ENCODE peak calls at places on chromosomes 4 and X, in four cellular contexts. I, L, M and A are unnamed samples.

GRCh38 chr4:80183196-80184052 is 13.9 kb upstream of the PRDM8 start:
- DNase-seq in I (peak; percentile 79), L (no peak), M (no peak), A (no peak)

GRCh38 chrX:71919886-71920285 is 9.2 kb downstream of the NHSL2 start:
- DNase-seq in I (no peak), L (no peak), M (no peak), A (no peak)

GRCh38 chrX:130702867-130703707 is 199.9 kb downstream of the ENOX2 start:
- DNase-seq in I (no peak), L (no peak), M (no peak), A (no peak)

GRCh38 chrX:149510386-149510785 is 5.3 kb upstream of the IDS start:
- DNase-seq in I (no peak), L (no peak), M (no peak), A (no peak)

GRCh38 chr4:147616849-147617172 is 386 bp upstream of the TMEM184C start:
- DNase-seq in I (no peak), L (no peak), M (no peak), A (no peak)

GRCh38 chrX:14673764-14674163 is 144.4 kb downstream of the GLRA2 start:
- DNase-seq in I (no peak), L (no peak), M (no peak), A (no peak)

GRCh38 chr4:181971973-181972372 is 271.2 kb upstream of the TENM3 start:
- DNase-seq in I (no peak), L (no peak), M (no peak), A (no peak)

GRCh38 chrX:35166023-35166422 is 223.4 kb downstream of the FAM47B start:
- DNase-seq in I (no peak), L (no peak), M (no peak), A (no peak)

GRCh38 chr4:6769138-6769983 is 13.2 kb upstream of the KIAA0232 start:
- DNase-seq in I (no peak), L (no peak), M (no peak), A (no peak)

GRCh38 chrX:134460861-134461218 is 875 bp downstream of the HPRT1 start:
- DNase-seq in I (no peak), L (no peak), M (no peak), A (no peak)

DNA sequence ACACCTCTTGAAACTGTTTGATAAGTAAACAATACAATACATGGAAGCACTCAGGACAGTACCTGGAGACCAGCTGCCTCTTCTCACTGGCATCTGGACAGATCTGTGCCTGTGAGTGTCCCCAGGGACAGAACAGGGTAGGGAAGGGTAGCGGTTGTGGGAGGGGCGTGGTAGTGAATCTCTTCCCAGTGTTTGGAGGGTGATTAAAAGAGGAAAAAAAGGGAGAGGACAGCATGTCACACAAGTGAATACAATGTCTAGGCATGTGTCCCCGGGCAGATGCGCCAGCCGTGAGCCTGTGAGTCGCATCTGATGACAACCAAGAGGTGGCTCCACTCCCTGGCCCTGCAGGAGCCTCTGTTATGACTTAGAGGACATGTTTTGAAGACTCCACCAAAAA is 138.8 kb upstream of the MSX1 start:
- DNase-seq in I (no peak), L (no peak), M (no peak), A (no peak)
- TF ChIP-seq TEAD4 in I (no peak), L (no peak), M (no peak), A (no peak)

DNA sequence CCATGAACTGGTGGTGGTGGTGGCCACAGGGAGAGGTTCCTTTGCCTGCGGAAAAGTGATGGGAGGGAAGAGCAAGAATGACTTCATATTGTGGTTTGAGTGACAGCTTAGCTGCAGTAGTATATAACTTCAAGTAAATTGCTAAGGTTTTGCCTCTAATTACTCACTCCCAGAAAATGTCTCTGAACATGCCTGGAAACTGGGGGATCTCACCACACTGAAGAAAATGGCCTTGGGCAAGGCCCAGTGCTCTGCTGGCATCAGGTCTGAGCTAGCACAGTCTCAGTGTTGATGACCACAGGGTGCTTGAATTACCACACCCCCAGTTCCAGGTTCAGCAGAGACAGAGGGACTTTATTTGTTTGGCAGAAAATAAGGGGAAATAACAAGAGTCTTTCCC is 2085.4 kb downstream of the ARAP2 start:
- DNase-seq in I (no peak), L (no peak), M (no peak), A (no peak)
- TF ChIP-seq TEAD4 in I (no peak), L (no peak), M (no peak), A (no peak)

GRCh38 chr4:185235480-185236154 is 26.2 kb downstream of the SNX25 start:
- DNase-seq in I (peak; percentile 71), L (no peak), M (no peak), A (no peak)

GRCh38 chr4:185238261-185238681 is 28.9 kb downstream of the SNX25 start:
- DNase-seq in I (no peak), L (no peak), M (no peak), A (no peak)

GRCh38 chr4:185238750-185239149 is 29.4 kb downstream of the SNX25 start:
- DNase-seq in I (no peak), L (no peak), M (no peak), A (no peak)

GRCh38 chr4:185236155-185236503 is 26.7 kb downstream of the SNX25 start:
- DNase-seq in I (no peak), L (no peak), M (no peak), A (no peak)

DNA sequence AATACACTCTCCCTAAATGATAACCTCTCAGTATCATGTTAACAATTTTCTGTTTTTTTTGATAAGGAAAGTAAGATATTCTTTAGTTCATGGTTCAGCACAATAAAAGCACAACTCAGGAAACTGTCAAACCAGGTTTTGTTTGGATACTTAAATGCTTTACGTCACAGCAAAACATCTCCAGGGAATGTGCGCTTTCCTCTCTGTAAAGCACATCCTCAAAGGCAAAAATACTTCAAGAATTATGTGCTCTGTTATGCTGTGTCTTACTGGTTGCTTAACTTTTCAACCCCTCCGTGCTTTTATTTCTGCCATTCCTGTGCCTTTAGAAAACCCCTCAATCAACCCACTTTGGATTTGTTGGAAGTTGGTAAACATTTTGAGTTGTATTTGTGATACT is 27.8 kb downstream of the SNX25 start:
- DNase-seq in I (no peak), L (no peak), M (no peak), A (no peak)
- TF ChIP-seq TEAD4 in I (no peak), L (no peak), M (no peak), A (no peak)

GRCh38 chrX:40064055-40064597 is 33.6 kb downstream of the BCOR start:
- DNase-seq in I (peak; percentile 61), L (no peak), M (peak; percentile 40), A (no peak)

GRCh38 chrX:40065291-40066046 is 32.3 kb downstream of the BCOR start:
- DNase-seq in I (no peak), L (no peak), M (no peak), A (no peak)

GRCh38 chrX:40072246-40072645 is 25.5 kb downstream of the BCOR start:
- DNase-seq in I (no peak), L (no peak), M (no peak), A (no peak)

GRCh38 chrX:40066700-40067099 is 31.1 kb downstream of the BCOR start:
- DNase-seq in I (no peak), L (no peak), M (no peak), A (no peak)

DNA sequence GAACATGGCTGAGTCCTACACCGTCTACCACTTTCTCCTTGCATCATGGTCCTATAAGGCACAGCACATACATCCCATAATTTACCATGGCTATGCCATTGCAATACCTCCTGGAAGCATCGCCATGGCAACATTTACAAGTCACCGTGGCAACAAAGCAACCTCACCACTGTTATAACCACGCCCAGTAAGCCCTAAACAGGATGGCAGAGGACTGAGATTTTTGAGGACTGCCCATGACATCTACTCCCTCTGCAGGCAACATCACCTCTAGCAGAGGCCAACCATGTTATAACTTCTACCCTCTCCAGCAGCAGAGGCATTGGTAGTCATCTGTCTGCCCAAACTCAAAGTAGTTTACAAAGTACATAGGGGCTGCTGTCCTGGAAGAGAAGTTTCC is 29.7 kb downstream of the BCOR start:
- DNase-seq in I (no peak), L (no peak), M (no peak), A (no peak)
- TF ChIP-seq TEAD4 in I (no peak), L (no peak), M (no peak), A (no peak)

GRCh38 chrX:13112499-13112898 is 68.1 kb upstream of the FAM9C start:
- DNase-seq in I (no peak), L (no peak), M (no peak), A (no peak)
- TF ChIP-seq TEAD4 in I (no peak), L (no peak), M (no peak), A (no peak)

GRCh38 chr4:95118507-95118906 is 360.8 kb downstream of the BMPR1B start:
- DNase-seq in I (no peak), L (no peak), M (no peak), A (no peak)
- TF ChIP-seq TEAD4 in I (no peak), L (no peak), M (no peak), A (no peak)

GRCh38 chr4:167359711-167360110 is 125.4 kb upstream of the SPOCK3 start:
- DNase-seq in I (no peak), L (no peak), M (no peak), A (no peak)
- TF ChIP-seq TEAD4 in I (no peak), L (no peak), M (no peak), A (no peak)